ENCODE peak calls at places on chromosomes 4 and X, in six cellular contexts. U is HL-60, V is tibial artery, G is fibroblast of lung, H is WERI-Rb-1, X is fibroblast of the aortic adventitia. I is an unnamed sample.

GRCh38 chr4:40630335-40631021 is 814 bp upstream of the RBM47 start:
- DNase-seq in U (peak), V (peak), G (no peak), H (no peak), X (no peak), I (no peak)

GRCh38 chr4:9996319-9997110 is 24.8 kb downstream of the SLC2A9 start:
- DNase-seq in U (no peak), V (no peak), G (peak), H (no peak), X (no peak), I (peak)

GRCh38 chr4:8200302-8200975 is 1.3 kb downstream of the SH3TC1 start:
- DNase-seq in U (no peak), V (peak), G (peak), H (no peak), X (no peak), I (no peak)

GRCh38 chr4:16626945-16627344 is 271.5 kb downstream of the LDB2 start:
- DNase-seq in U (no peak), V (peak), G (peak), H (no peak), X (peak), I (peak)

GRCh38 chrX:84729809-84730208 is 227.6 kb upstream of the HDX start:
- DNase-seq in U (no peak), V (peak), G (peak), H (peak), X (peak), I (peak)

GRCh38 chr4:173332021-173332487 is 2.1 kb downstream of the HMGB2 start:
- DNase-seq in U (peak), V (no peak), G (peak), H (no peak), X (peak), I (peak)

GRCh38 chr4:65668201-65669007 is 1.9 kb downstream of the EPHA5 start:
- DNase-seq in U (no peak), V (peak), G (no peak), H (peak), X (peak), I (no peak)

GRCh38 chr4:171644430-171645057 is 168.7 kb upstream of the GALNTL6 start:
- DNase-seq in U (no peak), V (no peak), G (no peak), H (no peak), X (no peak), I (no peak)

GRCh38 chr4:141660880-141661279 is 24.5 kb downstream of the IL15 start:
- DNase-seq in U (no peak), V (no peak), G (no peak), H (no peak), X (no peak), I (no peak)

GRCh38 chr4:1578968-1579833 is 104.9 kb downstream of the FAM53A start:
- DNase-seq in U (peak), V (peak), G (peak), H (peak), X (peak), I (peak)

GRCh38 chr4:102759835-102760644 is 728 bp downstream of the MANBA start:
- DNase-seq in U (peak), V (peak), G (peak), H (no peak), X (peak), I (peak)

GRCh38 chrX:68732906-68733493 is 85.5 kb downstream of the STARD8 start:
- DNase-seq in U (peak), V (peak), G (peak), H (peak), X (peak), I (peak)

GRCh38 chr4:137638934-137639333 is 106.6 kb upstream of the PCDH18 start:
- DNase-seq in U (no peak), V (no peak), G (no peak), H (no peak), X (no peak), I (no peak)

GRCh38 chr4:170391066-170391754 is 301.5 kb upstream of the AADAT start:
- DNase-seq in U (no peak), V (no peak), G (no peak), H (peak), X (no peak), I (peak)

GRCh38 chrX:87516716-87517115 is 886 bp upstream of the KLHL4 start:
- DNase-seq in U (no peak), V (no peak), G (peak), H (no peak), X (peak), I (no peak)

GRCh38 chr4:142698541-142698940 is 147.6 kb downstream of the INPP4B start:
- DNase-seq in U (no peak), V (no peak), G (no peak), H (no peak), X (no peak), I (no peak)

GRCh38 chr4:2673157-2673556 is 83.0 kb downstream of the TNIP2 start:
- DNase-seq in U (no peak), V (no peak), G (peak), H (no peak), X (peak), I (no peak)

GRCh38 chrX:45445745-45446412 is 245.2 kb upstream of the DIPK2B start:
- DNase-seq in U (peak), V (no peak), G (peak), H (no peak), X (peak), I (peak)

GRCh38 chrX:155998761-155999510 is 1.4 kb downstream of the IL9R start:
- DNase-seq in U (no peak), V (no peak), G (no peak), H (no peak), X (no peak), I (no peak)

GRCh38 chr4:125315571-125316390 is 1.0 kb downstream of the FAT4 start:
- DNase-seq in U (no peak), V (no peak), G (peak), H (peak), X (peak), I (peak)

GRCh38 chrX:127011629-127012028 is 192.1 kb downstream of the PRR32 start:
- DNase-seq in U (no peak), V (no peak), G (no peak), H (no peak), X (no peak), I (no peak)

GRCh38 chr4:159137176-159137575 is 34.3 kb downstream of the RAPGEF2 start:
- DNase-seq in U (no peak), V (no peak), G (no peak), H (no peak), X (no peak), I (no peak)

GRCh38 chrX:25012433-25012735 is 3.4 kb downstream of the ARX start:
- DNase-seq in U (no peak), V (no peak), G (no peak), H (no peak), X (no peak), I (peak)

GRCh38 chrX:155819525-155819924 is 61.6 kb upstream of the VAMP7 start:
- DNase-seq in U (no peak), V (no peak), G (peak), H (no peak), X (peak), I (peak)

GRCh38 chr4:2260336-2261109 is 1.4 kb downstream of the MXD4 start:
- DNase-seq in U (no peak), V (peak), G (no peak), H (no peak), X (no peak), I (no peak)

GRCh38 chrX:56728321-56728720 is 722 bp upstream of the NBDY start:
- DNase-seq in U (no peak), V (no peak), G (peak), H (no peak), X (peak), I (no peak)

GRCh38 chr4:76782837-76783236 is 115.1 kb downstream of the SOWAHB start:
- DNase-seq in U (no peak), V (no peak), G (peak), H (no peak), X (peak), I (peak)

GRCh38 chr4:34181311-34181808 is 2063.0 kb downstream of the ARAP2 start:
- DNase-seq in U (no peak), V (no peak), G (peak), H (no peak), X (peak), I (peak)

GRCh38 chr4:109005523-109005922 is 242.7 kb upstream of the ETNPPL start:
- DNase-seq in U (no peak), V (no peak), G (peak), H (no peak), X (no peak), I (peak)

GRCh38 chrX:8955521-8955920 is 78.4 kb downstream of the FAM9B start:
- DNase-seq in U (no peak), V (no peak), G (peak), H (no peak), X (no peak), I (peak)

GRCh38 chr4:11194431-11194830 is 234.3 kb downstream of the HS3ST1 start:
- DNase-seq in U (no peak), V (no peak), G (no peak), H (no peak), X (peak), I (no peak)

GRCh38 chr4:76276813-76277212 is 25.3 kb downstream of the FAM47E start:
- DNase-seq in U (no peak), V (no peak), G (no peak), H (no peak), X (no peak), I (no peak)

GRCh38 chrX:70422886-70423336 is at the start of gene GDPD2:
- DNase-seq in U (no peak), V (no peak), G (peak), H (peak), X (peak), I (no peak)

GRCh38 chrX:38233891-38234807 is 13.5 kb upstream of the SRPX start:
- DNase-seq in U (no peak), V (peak), G (peak), H (no peak), X (peak), I (peak)

GRCh38 chrX:139759637-139760036 is 51.7 kb upstream of the MCF2 start:
- DNase-seq in U (no peak), V (no peak), G (peak), H (peak), X (peak), I (peak)

GRCh38 chrX:57821703-57822375 is 88.4 kb downstream of the ZXDA start:
- DNase-seq in U (peak), V (no peak), G (peak), H (peak), X (peak), I (peak)

GRCh38 chr4:102328045-102328444 is 17.2 kb downstream of the SLC39A8 start:
- DNase-seq in U (no peak), V (no peak), G (no peak), H (no peak), X (peak), I (no peak)

GRCh38 chr4:22739933-22740332 is 47.2 kb downstream of the GBA3 start:
- DNase-seq in U (no peak), V (no peak), G (no peak), H (no peak), X (no peak), I (no peak)

GRCh38 chr4:87982036-87982435 is 6.5 kb downstream of the SPP1 start:
- DNase-seq in U (no peak), V (no peak), G (no peak), H (no peak), X (no peak), I (no peak)

GRCh38 chr4:87981505-87981904 is 6.0 kb downstream of the SPP1 start:
- DNase-seq in U (no peak), V (no peak), G (no peak), H (no peak), X (no peak), I (no peak)

GRCh38 chr4:87983996-87984395 is 8.5 kb downstream of the SPP1 start:
- DNase-seq in U (no peak), V (no peak), G (no peak), H (no peak), X (no peak), I (no peak)

GRCh38 chr4:87979810-87980209 is 4.3 kb downstream of the SPP1 start:
- DNase-seq in U (no peak), V (no peak), G (no peak), H (no peak), X (no peak), I (no peak)

GRCh38 chr4:87982446-87982845 is 6.9 kb downstream of the SPP1 start:
- DNase-seq in U (no peak), V (no peak), G (no peak), H (no peak), X (no peak), I (no peak)
- H3K4me3 ChIP-seq in U (no peak), V (no peak), G (no peak), H (no peak), X (no peak), I (no peak)

GRCh38 chr4:166257891-166258290 is 384.9 kb downstream of the TLL1 start:
- DNase-seq in U (no peak), V (no peak), G (no peak), H (no peak), X (no peak), I (no peak)

GRCh38 chr4:166257276-166257675 is 384.2 kb downstream of the TLL1 start:
- DNase-seq in U (no peak), V (no peak), G (no peak), H (no peak), X (no peak), I (no peak)

GRCh38 chr4:166252487-166253402 is 379.7 kb downstream of the TLL1 start:
- DNase-seq in U (no peak), V (no peak), G (peak), H (peak), X (peak), I (peak)
- TF ChIP-seq CTCF in U (no peak), V (peak), G (peak), H (peak), X (peak), I (peak)

GRCh38 chrX:153688071-153688470 is 345 bp downstream of the SLC6A8 start:
- DNase-seq in U (no peak), V (no peak), G (no peak), H (no peak), X (no peak), I (no peak)
- H3K4me3 ChIP-seq in U (no peak), V (peak), G (no peak), H (no peak), X (no peak), I (no peak)

GRCh38 chrX:19659929-19660328 is 144.6 kb upstream of the MAP3K15 start:
- DNase-seq in U (no peak), V (no peak), G (no peak), H (no peak), X (no peak), I (no peak)
- TF ChIP-seq CTCF in U (no peak), V (no peak), G (no peak), H (no peak), X (peak), I (no peak)

DNA sequence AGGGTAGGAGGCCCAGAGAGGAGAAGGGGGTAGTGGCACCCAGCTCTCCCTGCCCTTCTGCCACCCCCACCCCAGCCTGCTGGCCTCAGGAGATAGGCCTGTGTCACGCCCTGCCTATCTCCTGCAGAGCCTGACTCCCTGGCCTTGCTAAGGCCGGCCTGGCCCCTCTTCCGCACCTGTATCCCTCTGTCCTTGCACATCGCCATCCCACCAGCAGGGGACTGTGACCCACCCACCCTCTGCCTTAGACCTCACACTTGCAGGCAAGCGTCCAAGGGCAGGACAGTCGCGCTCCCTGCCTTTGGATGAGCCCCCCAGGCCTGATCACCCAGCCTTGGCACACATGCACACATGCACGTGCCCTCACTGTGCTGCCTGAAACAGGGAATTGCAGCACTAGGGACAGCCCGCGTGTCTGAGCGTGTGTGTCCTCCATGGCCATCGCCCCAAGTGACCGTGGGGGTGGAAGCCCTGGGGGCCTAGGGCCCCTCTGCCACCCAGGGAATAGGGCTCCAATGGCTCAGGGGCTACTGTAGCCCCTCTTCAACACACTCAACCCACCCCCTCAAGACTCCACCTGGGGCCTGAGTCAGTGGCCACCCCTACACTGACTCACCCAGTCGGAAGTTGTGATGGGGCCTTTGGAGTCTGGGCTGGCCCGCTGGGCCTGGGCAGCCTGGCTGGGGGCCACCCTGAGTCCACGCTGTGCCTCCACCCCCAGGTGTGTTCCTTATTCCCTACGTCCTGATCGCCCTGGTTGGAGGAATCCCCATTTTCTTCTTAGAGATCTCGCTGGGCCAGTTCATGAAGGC is 2.1 kb downstream of the SLC6A8 start:
- DNase-seq in U (no peak), V (no peak), G (no peak), H (peak), X (no peak), I (no peak)
- H3K4me3 ChIP-seq in U (no peak), V (peak), G (peak), H (peak), X (peak), I (peak)

GRCh38 chr4:32340591-32340990 is 1620.4 kb downstream of the PCDH7 start:
- DNase-seq in U (no peak), V (no peak), G (no peak), H (no peak), X (no peak), I (no peak)
- TF ChIP-seq CTCF in U (no peak), V (no peak), G (no peak), H (no peak), X (no peak), I (no peak)

I was measured in foreskin fibroblast.